ENCODE peak calls at places on chromosome 10, in nine cellular contexts. E is GM06990; G is GM10248; Q is activated CD4-positive, alpha-beta T cell treated with anti-CD3 and anti-CD28 coated beads, Interleukin-2, amount 50 U/mL, for 4 hours; S is NCI-H510A treated with DMSO at 0.1 percent for 48 hours; Y is left cardiac atrium; M is amygdala; R is germinal center; B is GM19239. V is an unnamed sample.

GRCh38 chr10:978826-979421 is 9.3 kb upstream of the GTPBP4 start:
- DNase-seq in E (no peak), G (no peak), Y (no peak), Q (no peak), M (no peak), S (no peak), B (no peak), R (no peak), V (no peak)

GRCh38 chr10:98404571-98405396 is 10.2 kb downstream of the PYROXD2 start:
- DNase-seq in Q (no peak), S (no peak), B (no peak), E (no peak), Y (no peak), G (peak), M (no peak), R (no peak), V (peak)

GRCh38 chr10:43809211-43809930 is 160.7 kb upstream of the ZNF32 start:
- DNase-seq in R (no peak), B (no peak), G (no peak), S (no peak), Q (no peak), M (no peak), E (no peak), Y (no peak), V (no peak)

GRCh38 chr10:29266641-29267040 is 22.2 kb upstream of the LYZL1 start:
- DNase-seq in R (no peak), B (no peak), S (no peak), E (no peak), G (no peak), Q (no peak), Y (no peak), M (peak), V (no peak)

GRCh38 chr10:79045566-79046175 is 23.1 kb upstream of the ZMIZ1 start:
- DNase-seq in G (no peak), E (no peak), Q (no peak), S (no peak), R (no peak), B (no peak), Y (peak), M (no peak), V (no peak)

GRCh38 chr10:77160679-77161078 is 476.9 kb downstream of the KCNMA1 start:
- DNase-seq in Q (no peak), R (no peak), G (no peak), S (peak), E (no peak), B (no peak), Y (no peak), M (no peak), V (peak)

GRCh38 chr10:95818663-95819062 is 62.7 kb downstream of the ENTPD1 start:
- DNase-seq in Y (no peak), G (no peak), Q (no peak), S (no peak), E (no peak), M (no peak), R (no peak), B (no peak), V (peak)

GRCh38 chr10:124177180-124177518 is 83.8 kb upstream of the CHST15 start:
- DNase-seq in S (no peak), Y (no peak), G (no peak), M (no peak), R (no peak), E (no peak), Q (no peak), B (no peak), V (no peak)

GRCh38 chr10:35933940-35934636 is 292.0 kb upstream of the FZD8 start:
- DNase-seq in Y (no peak), S (no peak), Q (no peak), R (no peak), E (no peak), G (no peak), B (no peak), M (no peak), V (no peak)

GRCh38 chr10:113030453-113030852 is 80.4 kb downstream of the TCF7L2 start:
- DNase-seq in R (no peak), Y (no peak), G (no peak), S (no peak), E (no peak), Q (no peak), M (no peak), B (no peak), V (peak)

GRCh38 chr10:100510533-100511308 is 8.9 kb downstream of the SEC31B start:
- DNase-seq in G (no peak), B (no peak), M (no peak), E (no peak), Y (no peak), S (no peak), R (no peak), Q (peak), V (peak)

GRCh38 chr10:105150486-105150885 is 509.4 kb downstream of the SORCS3 start:
- DNase-seq in R (no peak), B (no peak), M (no peak), G (no peak), Y (no peak), E (no peak), Q (no peak), S (no peak), V (no peak)

GRCh38 chr10:43350139-43350538 is 21.3 kb upstream of the FXYD4 start:
- DNase-seq in S (no peak), R (no peak), B (no peak), G (no peak), E (no peak), Y (no peak), M (no peak), Q (no peak), V (no peak)

GRCh38 chr10:44742169-44742732 is 168.9 kb upstream of the TMEM72 start:
- DNase-seq in R (no peak), M (no peak), E (no peak), B (no peak), Y (no peak), S (no peak), G (no peak), Q (no peak), V (no peak)

GRCh38 chr10:71685554-71686202 is 33.9 kb downstream of the C10orf105 start:
- DNase-seq in E (no peak), G (no peak), Y (no peak), Q (no peak), B (no peak), R (no peak), S (peak), M (no peak), V (no peak)

GRCh38 chr10:33234779-33235178 is 99.7 kb downstream of the NRP1 start:
- DNase-seq in E (no peak), R (no peak), Y (peak), S (no peak), B (no peak), M (no peak), Q (no peak), G (no peak), V (no peak)

V was measured in epithelial cell of esophagus.